ENCODE peak calls at places on chromosome 17, in seven cellular contexts. S, X, H, K, E, Y and O are unnamed samples.

GRCh38 chr17:48612854-48613691 is 2.0 kb downstream of the HOXB8 start:
- DNase-seq in S (peak; percentile 63), X (no peak), H (peak; percentile 79), K (no peak), E (no peak), Y (no peak), O (no peak)

GRCh38 chr17:16342979-16343378 is 10.3 kb downstream of the CENPV start:
- DNase-seq in S (peak; percentile 28), X (no peak), H (no peak), K (no peak), E (no peak), Y (no peak), O (no peak)

GRCh38 chr17:9725575-9725974 is 65.8 kb downstream of the DHRS7C start:
- DNase-seq in S (peak; percentile 40), X (no peak), H (no peak), K (no peak), E (no peak), Y (no peak), O (no peak)

GRCh38 chr17:48052956-48053757 is 5.0 kb downstream of the NFE2L1 start:
- DNase-seq in S (no peak), X (peak; percentile 66), H (no peak), K (peak; percentile 80), E (peak; percentile 61), Y (peak; percentile 39), O (no peak)

GRCh38 chr17:46141645-46142044 is 51.6 kb downstream of the KANSL1 start:
- DNase-seq in S (no peak), X (no peak), H (no peak), K (no peak), E (no peak), Y (no peak), O (no peak)

GRCh38 chr17:57811633-57812280 is 38.1 kb downstream of the MRPS23 start:
- DNase-seq in S (no peak), X (no peak), H (no peak), K (no peak), E (no peak), Y (no peak), O (no peak)

GRCh38 chr17:79623786-79624657 is 13.2 kb upstream of the RBFOX3 start:
- DNase-seq in S (no peak), X (no peak), H (no peak), K (no peak), E (peak; percentile 36), Y (no peak), O (no peak)

GRCh38 chr17:61715348-61715747 is 124.3 kb upstream of the NACA2 start:
- DNase-seq in S (no peak), X (no peak), H (no peak), K (no peak), E (no peak), Y (no peak), O (no peak)

GRCh38 chr17:70521821-70522256 is 352.5 kb downstream of the KCNJ2 start:
- DNase-seq in S (peak; percentile 6), X (peak; percentile 69), H (no peak), K (peak; percentile 57), E (peak; percentile 64), Y (peak; percentile 75), O (no peak)